ENCODE peak calls at places on chromosomes 3 and 15, in five cellular contexts. J is NAMALWA; N is breast epithelium; A is stimulated activated naive CD8-positive, alpha-beta T cell treated with anti-CD3 and anti-CD28 coated beads, Interleukin-15, Interleukin-2, amounts not matched to agents 100 U/mL and 50 U/mL, for 24 hours; W is Right ventricle myocardium superior. T is an unnamed sample.

GRCh38 chr15:90315276-90315982 is 36.7 kb upstream of the ZNF774 start:
- DNase-seq in N (peak), A (no peak), J (no peak), W (peak), T (no peak)

GRCh38 chr3:49902511-49903345 is 945 bp downstream of the MST1R start:
- DNase-seq in N (no peak), W (no peak), A (no peak), J (no peak), T (no peak)

GRCh38 chr3:183824761-183825379 is 507 bp downstream of the MAP6D1 start:
- DNase-seq in N (no peak), J (no peak), W (no peak), A (peak), T (no peak)

GRCh38 chr3:35929158-35929557 is 289.8 kb downstream of the ARPP21 start:
- DNase-seq in A (no peak), N (no peak), W (no peak), J (no peak), T (no peak)

GRCh38 chr3:196217307-196218154 is 1.2 kb downstream of the SLC51A start:
- DNase-seq in N (no peak), J (no peak), A (no peak), W (no peak), T (no peak)

GRCh38 chr3:188680189-188680588 is 491.6 kb upstream of the TPRG1 start:
- DNase-seq in W (no peak), N (no peak), A (no peak), J (no peak), T (no peak)

GRCh38 chr15:64530472-64530871 is 70.1 kb downstream of the ZNF609 start:
- DNase-seq in A (no peak), W (no peak), N (no peak), J (no peak), T (no peak)

GRCh38 chr3:101925564-101925963 is 76.2 kb downstream of the NFKBIZ start:
- DNase-seq in N (no peak), J (no peak), W (no peak), A (no peak), T (no peak)

GRCh38 chr3:13150624-13151023 is 77.4 kb upstream of the IQSEC1 start:
- DNase-seq in A (no peak), J (no peak), N (no peak), W (no peak), T (no peak)

GRCh38 chr3:15505412-15506165 is 15.9 kb downstream of the COLQ start:
- DNase-seq in N (no peak), J (no peak), W (no peak), A (no peak), T (no peak)

GRCh38 chr3:23217872-23218554 is 14.9 kb downstream of the UBE2E2 start:
- DNase-seq in J (peak), N (no peak), A (no peak), W (no peak), T (no peak)

GRCh38 chr3:161560006-161560637 is 63.5 kb downstream of the OTOL1 start:
- DNase-seq in J (peak), A (no peak), W (peak), N (no peak), T (peak)

GRCh38 chr3:129604942-129605592 is 1.4 kb downstream of the PLXND1 start:
- DNase-seq in A (no peak), J (no peak), W (no peak), N (no peak), T (no peak)

GRCh38 chr3:187610926-187611545 is 59.2 kb downstream of the SST start:
- DNase-seq in A (no peak), N (peak), J (no peak), W (no peak), T (no peak)

GRCh38 chr3:138038725-138039462 is 28.9 kb downstream of the CLDN18 start:
- DNase-seq in A (no peak), W (no peak), J (no peak), N (no peak), T (no peak)

GRCh38 chr3:184361532-184361931 is at the start of the genes CLCN2 and POLR2H:
- DNase-seq in J (peak), N (no peak), A (peak), W (peak), T (peak)

GRCh38 chr3:52541050-52541449 is 4.6 kb downstream of the UQCC5 start:
- DNase-seq in J (no peak), N (no peak), A (no peak), W (no peak), T (no peak)

GRCh38 chr15:55823191-55823670 is 80.3 kb upstream of the PRTG start:
- DNase-seq in N (no peak), J (no peak), A (no peak), W (no peak), T (no peak)

GRCh38 chr3:10563396-10563795 is 58.0 kb upstream of the ATP2B2 start:
- DNase-seq in J (no peak), A (no peak), W (no peak), N (no peak), T (peak)

GRCh38 chr3:10417849-10418248 is 87.5 kb downstream of the ATP2B2 start:
- DNase-seq in W (no peak), N (no peak), A (no peak), J (peak), T (peak)

GRCh38 chr3:188207941-188208750 is 54.2 kb downstream of the LPP start:
- DNase-seq in J (no peak), A (no peak), N (peak), W (no peak), T (no peak)

GRCh38 chr15:38038659-38039442 is 104.4 kb downstream of the TMCO5A start:
- DNase-seq in N (no peak), A (no peak), J (no peak), W (no peak), T (no peak)

T was measured in GM12865.